ENCODE peak calls at places on chromosome 20, in ten cellular contexts. One of them, this sample, is unnamed.

GRCh38 chr20:37749620-37750403 is 56.0 kb downstream of the CTNNBL1 start:
- DNase-seq in brain microvascular endothelial cell: no peak
- DNase-seq in progenitor cell of endocrine pancreas: no peak
- DNase-seq in cardiac muscle cell: no peak
- DNase-seq in endothelial cell: no peak
- DNase-seq in activated B cell treated with CpG ODN at 0.5 μM for 24 hours: no peak
- DNase-seq in heart left ventricle: no peak
- DNase-seq in left ventricle myocardium inferior: no peak
- DNase-seq in fibroblast of mammary gland: no peak
- DNase-seq in RWPE1: no peak
- DNase-seq in this sample: no peak

GRCh38 chr20:57412347-57413029 is 21.3 kb downstream of the RBM38 start:
- DNase-seq in RWPE1: no peak
- DNase-seq in endothelial cell: no peak
- DNase-seq in cardiac muscle cell: no peak
- DNase-seq in fibroblast of mammary gland: no peak
- DNase-seq in left ventricle myocardium inferior: no peak
- DNase-seq in brain microvascular endothelial cell: no peak
- DNase-seq in activated B cell treated with CpG ODN at 0.5 μM for 24 hours: no peak
- DNase-seq in heart left ventricle: no peak
- DNase-seq in progenitor cell of endocrine pancreas: no peak
- DNase-seq in this sample: no peak

GRCh38 chr20:33482581-33482980 is 7.3 kb upstream of the CBFA2T2 start:
- DNase-seq in activated B cell treated with CpG ODN at 0.5 μM for 24 hours: no peak
- DNase-seq in heart left ventricle: no peak
- DNase-seq in brain microvascular endothelial cell: no peak
- DNase-seq in cardiac muscle cell: no peak
- DNase-seq in left ventricle myocardium inferior: no peak
- DNase-seq in endothelial cell: no peak
- DNase-seq in progenitor cell of endocrine pancreas: no peak
- DNase-seq in RWPE1: no peak
- DNase-seq in fibroblast of mammary gland: no peak
- DNase-seq in this sample: no peak

GRCh38 chr20:32772046-32772445 is 9.9 kb downstream of the DNMT3B start:
- DNase-seq in brain microvascular endothelial cell: no peak
- DNase-seq in RWPE1: no peak
- DNase-seq in activated B cell treated with CpG ODN at 0.5 μM for 24 hours: no peak
- DNase-seq in progenitor cell of endocrine pancreas: no peak
- DNase-seq in left ventricle myocardium inferior: no peak
- DNase-seq in heart left ventricle: no peak
- DNase-seq in cardiac muscle cell: no peak
- DNase-seq in endothelial cell: no peak
- DNase-seq in fibroblast of mammary gland: no peak
- DNase-seq in this sample: peak

GRCh38 chr20:31990958-31991705 is 19.1 kb upstream of the CCM2L start:
- DNase-seq in cardiac muscle cell: no peak
- DNase-seq in left ventricle myocardium inferior: no peak
- DNase-seq in activated B cell treated with CpG ODN at 0.5 μM for 24 hours: no peak
- DNase-seq in RWPE1: no peak
- DNase-seq in progenitor cell of endocrine pancreas: no peak
- DNase-seq in endothelial cell: no peak
- DNase-seq in brain microvascular endothelial cell: no peak
- DNase-seq in fibroblast of mammary gland: no peak
- DNase-seq in heart left ventricle: no peak
- DNase-seq in this sample: no peak

GRCh38 chr20:23090147-23090546 is 4.0 kb upstream of the CD93 start:
- DNase-seq in progenitor cell of endocrine pancreas: no peak
- DNase-seq in RWPE1: no peak
- DNase-seq in left ventricle myocardium inferior: no peak
- DNase-seq in brain microvascular endothelial cell: no peak
- DNase-seq in cardiac muscle cell: no peak
- DNase-seq in heart left ventricle: no peak
- DNase-seq in fibroblast of mammary gland: no peak
- DNase-seq in endothelial cell: no peak
- DNase-seq in activated B cell treated with CpG ODN at 0.5 μM for 24 hours: no peak
- DNase-seq in this sample: no peak

GRCh38 chr20:49501917-49502316 is 19.4 kb upstream of the KCNB1 start:
- DNase-seq in activated B cell treated with CpG ODN at 0.5 μM for 24 hours: no peak
- DNase-seq in fibroblast of mammary gland: peak
- DNase-seq in progenitor cell of endocrine pancreas: no peak
- DNase-seq in endothelial cell: no peak
- DNase-seq in brain microvascular endothelial cell: peak
- DNase-seq in RWPE1: peak
- DNase-seq in cardiac muscle cell: peak
- DNase-seq in heart left ventricle: no peak
- DNase-seq in left ventricle myocardium inferior: no peak
- DNase-seq in this sample: no peak

GRCh38 chr20:25120920-25121319 is 39.0 kb upstream of the VSX1 start:
- DNase-seq in RWPE1: no peak
- DNase-seq in activated B cell treated with CpG ODN at 0.5 μM for 24 hours: no peak
- DNase-seq in fibroblast of mammary gland: no peak
- DNase-seq in brain microvascular endothelial cell: no peak
- DNase-seq in heart left ventricle: no peak
- DNase-seq in left ventricle myocardium inferior: no peak
- DNase-seq in cardiac muscle cell: no peak
- DNase-seq in progenitor cell of endocrine pancreas: no peak
- DNase-seq in endothelial cell: no peak
- DNase-seq in this sample: no peak

GRCh38 chr20:25540273-25540672 is 45.1 kb downstream of the NINL start:
- DNase-seq in endothelial cell: no peak
- DNase-seq in RWPE1: peak
- DNase-seq in fibroblast of mammary gland: peak
- DNase-seq in progenitor cell of endocrine pancreas: no peak
- DNase-seq in heart left ventricle: no peak
- DNase-seq in cardiac muscle cell: no peak
- DNase-seq in left ventricle myocardium inferior: peak
- DNase-seq in activated B cell treated with CpG ODN at 0.5 μM for 24 hours: no peak
- DNase-seq in brain microvascular endothelial cell: no peak
- DNase-seq in this sample: no peak

GRCh38 chr20:41135187-41135887 is 2.0 kb upstream of the PLCG1 start:
- DNase-seq in progenitor cell of endocrine pancreas: peak
- DNase-seq in left ventricle myocardium inferior: no peak
- DNase-seq in cardiac muscle cell: peak
- DNase-seq in endothelial cell: peak
- DNase-seq in activated B cell treated with CpG ODN at 0.5 μM for 24 hours: peak
- DNase-seq in brain microvascular endothelial cell: no peak
- DNase-seq in heart left ventricle: no peak
- DNase-seq in RWPE1: peak
- DNase-seq in fibroblast of mammary gland: peak
- DNase-seq in this sample: no peak

GRCh38 chr20:21137078-21137477 is 11.2 kb downstream of the KIZ start:
- DNase-seq in activated B cell treated with CpG ODN at 0.5 μM for 24 hours: no peak
- DNase-seq in heart left ventricle: no peak
- DNase-seq in left ventricle myocardium inferior: no peak
- DNase-seq in RWPE1: no peak
- DNase-seq in brain microvascular endothelial cell: no peak
- DNase-seq in endothelial cell: no peak
- DNase-seq in cardiac muscle cell: no peak
- DNase-seq in progenitor cell of endocrine pancreas: no peak
- DNase-seq in fibroblast of mammary gland: no peak
- DNase-seq in this sample: no peak

GRCh38 chr20:47465335-47466090 is 36.2 kb upstream of the NCOA3 start:
- DNase-seq in endothelial cell: no peak
- DNase-seq in heart left ventricle: no peak
- DNase-seq in brain microvascular endothelial cell: no peak
- DNase-seq in progenitor cell of endocrine pancreas: no peak
- DNase-seq in left ventricle myocardium inferior: no peak
- DNase-seq in RWPE1: no peak
- DNase-seq in fibroblast of mammary gland: no peak
- DNase-seq in activated B cell treated with CpG ODN at 0.5 μM for 24 hours: no peak
- DNase-seq in cardiac muscle cell: no peak
- DNase-seq in this sample: no peak

GRCh38 chr20:47466193-47466592 is 35.5 kb upstream of the NCOA3 start:
- DNase-seq in fibroblast of mammary gland: peak
- DNase-seq in endothelial cell: no peak
- DNase-seq in activated B cell treated with CpG ODN at 0.5 μM for 24 hours: no peak
- DNase-seq in RWPE1: no peak
- DNase-seq in cardiac muscle cell: peak
- DNase-seq in heart left ventricle: no peak
- DNase-seq in progenitor cell of endocrine pancreas: no peak
- DNase-seq in left ventricle myocardium inferior: no peak
- DNase-seq in brain microvascular endothelial cell: no peak
- DNase-seq in this sample: no peak

GRCh38 chr20:47466704-47467459 is 34.8 kb upstream of the NCOA3 start:
- DNase-seq in brain microvascular endothelial cell: no peak
- DNase-seq in left ventricle myocardium inferior: no peak
- DNase-seq in activated B cell treated with CpG ODN at 0.5 μM for 24 hours: no peak
- DNase-seq in progenitor cell of endocrine pancreas: no peak
- DNase-seq in RWPE1: no peak
- DNase-seq in cardiac muscle cell: no peak
- DNase-seq in endothelial cell: no peak
- DNase-seq in heart left ventricle: no peak
- DNase-seq in fibroblast of mammary gland: no peak
- DNase-seq in this sample: no peak

GRCh38 chr20:47461120-47461685 is 40.5 kb upstream of the NCOA3 start:
- DNase-seq in endothelial cell: no peak
- DNase-seq in cardiac muscle cell: no peak
- DNase-seq in heart left ventricle: no peak
- DNase-seq in brain microvascular endothelial cell: no peak
- DNase-seq in progenitor cell of endocrine pancreas: no peak
- DNase-seq in fibroblast of mammary gland: no peak
- DNase-seq in RWPE1: no peak
- DNase-seq in left ventricle myocardium inferior: no peak
- DNase-seq in activated B cell treated with CpG ODN at 0.5 μM for 24 hours: no peak
- DNase-seq in this sample: no peak

DNA sequence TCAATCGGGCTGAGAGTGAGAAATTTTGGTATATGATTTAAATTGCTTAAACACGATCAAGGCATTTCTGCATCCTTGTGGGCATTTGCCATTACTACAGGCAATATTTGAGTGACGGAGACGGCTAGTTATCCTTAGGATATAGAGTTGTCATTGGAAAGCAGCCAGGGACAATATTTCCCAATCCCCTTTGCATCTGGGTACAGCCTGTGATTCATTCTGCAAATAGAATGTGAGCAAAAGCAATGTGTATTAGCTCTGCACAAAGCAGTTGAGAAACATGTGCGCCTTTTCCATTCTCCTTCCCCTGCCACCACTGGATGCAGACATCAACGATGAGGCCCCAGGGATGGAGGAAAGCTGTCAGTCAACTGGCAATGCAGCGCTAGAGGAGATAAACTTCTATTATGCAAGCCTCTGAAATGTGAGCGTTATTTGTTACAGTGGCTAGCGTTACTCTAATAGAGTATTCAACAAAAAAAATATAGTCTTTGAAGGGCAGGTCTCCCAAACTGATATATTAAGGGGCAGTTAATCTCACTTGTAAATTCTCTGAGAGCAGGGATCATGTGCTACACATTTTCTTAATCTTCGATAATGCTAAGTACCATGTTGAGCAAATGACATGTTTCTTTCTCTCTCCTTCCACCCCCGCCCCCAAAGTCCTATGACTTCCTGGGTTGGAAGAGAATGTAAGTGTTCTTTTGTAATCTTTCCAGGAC is 37.1 kb upstream of the NCOA3 start:
- DNase-seq in cardiac muscle cell: peak
- DNase-seq in brain microvascular endothelial cell: peak
- DNase-seq in RWPE1: peak
- DNase-seq in activated B cell treated with CpG ODN at 0.5 μM for 24 hours: no peak
- DNase-seq in fibroblast of mammary gland: peak
- DNase-seq in left ventricle myocardium inferior: peak
- DNase-seq in progenitor cell of endocrine pancreas: no peak
- DNase-seq in heart left ventricle: peak
- DNase-seq in endothelial cell: no peak
- DNase-seq in this sample: no peak
- TF ChIP-seq CTCF in cardiac muscle cell: peak
- TF ChIP-seq CTCF in brain microvascular endothelial cell: peak
- TF ChIP-seq CTCF in RWPE1: peak
- TF ChIP-seq CTCF in activated B cell treated with CpG ODN at 0.5 μM for 24 hours: no peak
- TF ChIP-seq CTCF in fibroblast of mammary gland: peak
- TF ChIP-seq CTCF in left ventricle myocardium inferior: peak
- TF ChIP-seq CTCF in progenitor cell of endocrine pancreas: no peak
- TF ChIP-seq CTCF in heart left ventricle: peak
- TF ChIP-seq CTCF in endothelial cell: no peak
- TF ChIP-seq CTCF in this sample: peak

DNA sequence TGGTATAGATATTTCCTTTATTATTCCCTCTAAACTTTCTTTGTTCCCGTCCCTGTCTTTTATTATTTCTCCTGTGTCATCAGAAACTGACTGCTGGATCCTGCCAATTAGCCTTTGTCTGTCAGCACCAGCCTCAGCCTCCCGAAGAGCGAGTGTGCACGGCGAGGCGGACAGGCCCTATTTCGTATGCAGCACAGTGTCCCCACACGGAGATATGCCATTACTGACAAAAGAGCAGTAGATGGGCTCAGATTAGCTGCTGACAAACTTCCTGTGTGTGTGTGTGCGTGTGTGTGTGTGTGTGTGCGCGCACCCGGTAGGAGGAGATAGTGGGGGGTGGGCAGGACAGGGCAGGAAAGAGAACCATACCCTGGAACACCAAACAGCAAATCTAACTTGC is 99.5 kb upstream of the ZFP64 start:
- DNase-seq in endothelial cell: no peak
- DNase-seq in fibroblast of mammary gland: no peak
- DNase-seq in cardiac muscle cell: no peak
- DNase-seq in activated B cell treated with CpG ODN at 0.5 μM for 24 hours: no peak
- DNase-seq in progenitor cell of endocrine pancreas: no peak
- DNase-seq in left ventricle myocardium inferior: no peak
- DNase-seq in brain microvascular endothelial cell: no peak
- DNase-seq in RWPE1: no peak
- DNase-seq in heart left ventricle: no peak
- DNase-seq in this sample: no peak
- TF ChIP-seq CTCF in endothelial cell: no peak
- TF ChIP-seq CTCF in fibroblast of mammary gland: no peak
- TF ChIP-seq CTCF in cardiac muscle cell: no peak
- TF ChIP-seq CTCF in activated B cell treated with CpG ODN at 0.5 μM for 24 hours: no peak
- TF ChIP-seq CTCF in progenitor cell of endocrine pancreas: no peak
- TF ChIP-seq CTCF in left ventricle myocardium inferior: no peak
- TF ChIP-seq CTCF in brain microvascular endothelial cell: no peak
- TF ChIP-seq CTCF in RWPE1: no peak
- TF ChIP-seq CTCF in heart left ventricle: no peak
- TF ChIP-seq CTCF in this sample: no peak

GRCh38 chr20:59985864-59986263 is 27.6 kb downstream of the CDH26 start:
- DNase-seq in cardiac muscle cell: no peak
- DNase-seq in brain microvascular endothelial cell: no peak
- DNase-seq in fibroblast of mammary gland: no peak
- DNase-seq in endothelial cell: no peak
- DNase-seq in RWPE1: no peak
- DNase-seq in heart left ventricle: no peak
- DNase-seq in activated B cell treated with CpG ODN at 0.5 μM for 24 hours: no peak
- DNase-seq in left ventricle myocardium inferior: peak
- DNase-seq in progenitor cell of endocrine pancreas: no peak
- DNase-seq in this sample: no peak
- TF ChIP-seq CTCF in cardiac muscle cell: no peak
- TF ChIP-seq CTCF in brain microvascular endothelial cell: no peak
- TF ChIP-seq CTCF in fibroblast of mammary gland: no peak
- TF ChIP-seq CTCF in endothelial cell: no peak
- TF ChIP-seq CTCF in RWPE1: peak
- TF ChIP-seq CTCF in heart left ventricle: peak
- TF ChIP-seq CTCF in activated B cell treated with CpG ODN at 0.5 μM for 24 hours: no peak
- TF ChIP-seq CTCF in left ventricle myocardium inferior: peak
- TF ChIP-seq CTCF in progenitor cell of endocrine pancreas: no peak
- TF ChIP-seq CTCF in this sample: no peak

DNA sequence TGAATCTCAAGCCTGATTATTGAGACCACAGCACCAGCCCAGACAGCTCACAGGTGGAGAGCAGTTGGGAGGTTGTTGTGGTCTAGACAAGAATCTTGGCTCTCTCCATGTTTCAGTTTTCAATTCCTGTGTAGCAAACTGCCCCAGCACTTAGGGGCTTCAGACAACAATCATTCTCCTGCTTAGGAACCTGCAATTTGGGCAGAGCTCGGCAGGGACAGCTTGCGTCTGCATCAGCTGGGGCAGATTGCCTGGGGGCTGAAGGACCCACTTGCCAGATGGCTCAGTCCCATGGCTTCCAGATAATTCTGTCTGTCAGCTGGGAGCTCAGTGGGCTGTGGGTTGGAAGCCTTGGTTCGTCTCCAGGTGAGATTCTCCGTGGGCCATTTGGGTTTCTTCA is 6.9 kb downstream of the TGM6 start:
- DNase-seq in heart left ventricle: no peak
- DNase-seq in brain microvascular endothelial cell: no peak
- DNase-seq in progenitor cell of endocrine pancreas: no peak
- DNase-seq in endothelial cell: no peak
- DNase-seq in RWPE1: no peak
- DNase-seq in left ventricle myocardium inferior: no peak
- DNase-seq in activated B cell treated with CpG ODN at 0.5 μM for 24 hours: no peak
- DNase-seq in cardiac muscle cell: no peak
- DNase-seq in fibroblast of mammary gland: no peak
- DNase-seq in this sample: no peak
- TF ChIP-seq CTCF in heart left ventricle: no peak
- TF ChIP-seq CTCF in brain microvascular endothelial cell: no peak
- TF ChIP-seq CTCF in progenitor cell of endocrine pancreas: no peak
- TF ChIP-seq CTCF in endothelial cell: peak
- TF ChIP-seq CTCF in RWPE1: no peak
- TF ChIP-seq CTCF in left ventricle myocardium inferior: no peak
- TF ChIP-seq CTCF in activated B cell treated with CpG ODN at 0.5 μM for 24 hours: no peak
- TF ChIP-seq CTCF in cardiac muscle cell: no peak
- TF ChIP-seq CTCF in fibroblast of mammary gland: no peak
- TF ChIP-seq CTCF in this sample: no peak

This sample was measured in chondrocyte.